ENCODE peak calls at places on chromosome 21, in four cellular contexts. X is IMR-90, H is H9, K is trophoblast cell. C is an unnamed sample.

GRCh38 chr21:30563630-30564029 is 2.5 kb upstream of the KRTAP19-7 start:
- DNase-seq in H (no peak), X (no peak), K (no peak), C (no peak)

GRCh38 chr21:32735524-32735923 is 7.7 kb upstream of the SYNJ1 start:
- DNase-seq in X (no peak), K (no peak), H (no peak), C (no peak)

GRCh38 chr21:35211767-35212166 is 162.7 kb upstream of the RUNX1 start:
- DNase-seq in X (peak), H (no peak), K (no peak), C (no peak)

GRCh38 chr21:40923361-40923760 is 76.4 kb upstream of the DSCAM start:
- DNase-seq in H (no peak), X (no peak), K (no peak), C (no peak)

GRCh38 chr21:35170244-35170756 is 121.2 kb upstream of the RUNX1 start:
- DNase-seq in X (no peak), K (no peak), H (no peak), C (no peak)

GRCh38 chr21:37800496-37801061 is 115.7 kb downstream of the KCNJ6 start:
- DNase-seq in H (no peak), K (no peak), X (peak), C (peak)

GRCh38 chr21:29072873-29073221 is 601 bp downstream of the CCT8 start:
- DNase-seq in X (peak), K (no peak), H (no peak), C (peak)

GRCh38 chr21:14684071-14684470 is 138.0 kb upstream of the SAMSN1 start:
- DNase-seq in X (no peak), H (no peak), K (no peak), C (no peak)

GRCh38 chr21:26162081-26162480 is 8.5 kb downstream of the APP start:
- DNase-seq in K (no peak), X (no peak), H (no peak), C (no peak)

GRCh38 chr21:31559368-31560119 is 99.9 kb upstream of the SOD1 start:
- DNase-seq in H (peak), K (peak), X (peak), C (peak)

GRCh38 chr21:41370840-41371697 is 9.2 kb downstream of the MX2 start:
- DNase-seq in H (no peak), K (no peak), X (no peak), C (no peak)

GRCh38 chr21:16117331-16117730 is 387.5 kb downstream of the USP25 start:
- DNase-seq in K (no peak), X (no peak), H (no peak), C (no peak)

GRCh38 chr21:29721964-29722363 is 217.8 kb downstream of the GRIK1 start:
- DNase-seq in K (no peak), H (no peak), X (no peak), C (no peak)

GRCh38 chr21:24727803-24728425 is 879.4 kb downstream of the MRPL39 start:
- DNase-seq in X (peak), K (no peak), H (no peak), C (no peak)

GRCh38 chr21:40844935-40845334 is 2.0 kb downstream of the DSCAM start:
- DNase-seq in X (no peak), H (no peak), K (peak), C (no peak)

GRCh38 chr21:22421416-22422190 is 1423.4 kb downstream of the NCAM2 start:
- DNase-seq in H (no peak), X (no peak), K (no peak), C (no peak)

GRCh38 chr21:32131960-32132359 is 146.9 kb downstream of the MIS18A start:
- DNase-seq in X (peak), H (peak), K (no peak), C (peak)

GRCh38 chr21:31181089-31181757 is 142.9 kb upstream of the KRTAP19-8 start:
- DNase-seq in X (no peak), H (no peak), K (no peak), C (no peak)

GRCh38 chr21:27371065-27371464 is 404.2 kb upstream of the ADAMTS5 start:
- DNase-seq in H (no peak), K (no peak), X (no peak), C (no peak)

GRCh38 chr21:28916150-28916893 is 76.4 kb downstream of the LTN1 start:
- DNase-seq in H (no peak), K (no peak), X (no peak), C (no peak)

GRCh38 chr21:31802331-31802730 is 70.4 kb upstream of the SCAF4 start:
- DNase-seq in H (no peak), X (no peak), K (peak), C (no peak)

GRCh38 chr21:16085436-16085835 is 355.7 kb downstream of the USP25 start:
- DNase-seq in H (no peak), K (no peak), X (peak), C (no peak)

GRCh38 chr21:28298251-28298672 is 694.4 kb downstream of the LTN1 start:
- DNase-seq in K (no peak), X (peak), H (no peak), C (no peak)

GRCh38 chr21:30340714-30341573 is 3.5 kb upstream of the KRTAP27-1 start:
- DNase-seq in H (peak), X (peak), K (peak), C (peak)

GRCh38 chr21:41684381-41685245 is 82.2 kb downstream of the RIPK4 start:
- DNase-seq in H (no peak), K (peak), X (peak), C (peak)

GRCh38 chr21:14267071-14267470 is 51.1 kb downstream of the RBM11 start:
- DNase-seq in H (no peak), K (no peak), X (no peak), C (no peak)

GRCh38 chr21:30072496-30072895 is 94.1 kb downstream of the CLDN17 start:
- DNase-seq in H (peak), X (no peak), K (peak), C (no peak)

GRCh38 chr21:41958886-41959563 is 5.2 kb upstream of the C2CD2 start:
- DNase-seq in X (no peak), K (no peak), H (no peak), C (no peak)

GRCh38 chr21:30164796-30165195 is 1.8 kb downstream of the CLDN17 start:
- DNase-seq in K (no peak), X (no peak), H (no peak), C (no peak)

GRCh38 chr21:27168084-27168483 is 201.2 kb upstream of the ADAMTS5 start:
- DNase-seq in K (no peak), X (peak), H (no peak), C (peak)

GRCh38 chr21:35559881-35560280 is 500.4 kb downstream of the SETD4 start:
- DNase-seq in K (no peak), H (no peak), X (peak), C (peak)

GRCh38 chr21:16079830-16080229 is 350.0 kb downstream of the USP25 start:
- DNase-seq in K (no peak), H (no peak), X (peak), C (peak)

GRCh38 chr21:24023936-24024335 is 1583.3 kb downstream of the MRPL39 start:
- DNase-seq in X (no peak), K (no peak), H (no peak), C (no peak)

GRCh38 chr21:20617130-20617529 is 381.1 kb upstream of the NCAM2 start:
- DNase-seq in X (no peak), K (no peak), H (peak), C (no peak)

GRCh38 chr21:23725576-23725975 is 1881.7 kb downstream of the MRPL39 start:
- DNase-seq in H (no peak), K (no peak), X (no peak), C (no peak)

GRCh38 chr21:14616303-14617039 is 70.4 kb upstream of the SAMSN1 start:
- DNase-seq in H (no peak), X (no peak), K (peak), C (no peak)

GRCh38 chr21:38979271-38980196 is 173.8 kb downstream of the ETS2 start:
- DNase-seq in H (peak), X (peak), K (no peak), C (peak)
- H2BK120ac ChIP-seq in H (no peak), X (peak), K (no peak), C (no peak)

DNA sequence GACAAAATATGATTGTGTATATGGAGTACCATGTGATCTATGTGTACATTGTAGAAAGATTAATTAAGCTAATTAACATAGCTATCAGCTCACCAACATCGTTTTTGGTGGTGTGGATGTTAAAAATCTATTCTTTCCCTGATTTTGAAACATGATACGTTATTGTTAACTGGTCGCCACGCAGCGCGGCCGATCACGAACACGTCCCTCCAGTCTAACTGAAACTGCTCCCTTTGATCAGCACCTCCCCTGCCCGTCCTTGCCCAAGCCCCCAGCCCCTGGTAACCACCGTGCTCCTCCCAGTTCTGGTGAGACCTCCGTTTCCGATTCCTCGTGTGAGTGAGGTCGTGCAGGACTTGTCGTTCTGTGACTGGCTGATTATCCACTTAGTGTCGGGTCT is 67.0 kb downstream of the AGPAT3 start:
- DNase-seq in H (no peak), K (no peak), X (no peak), C (no peak)
- H3K14ac ChIP-seq in H (no peak), K (no peak), X (no peak), C (no peak)

DNA sequence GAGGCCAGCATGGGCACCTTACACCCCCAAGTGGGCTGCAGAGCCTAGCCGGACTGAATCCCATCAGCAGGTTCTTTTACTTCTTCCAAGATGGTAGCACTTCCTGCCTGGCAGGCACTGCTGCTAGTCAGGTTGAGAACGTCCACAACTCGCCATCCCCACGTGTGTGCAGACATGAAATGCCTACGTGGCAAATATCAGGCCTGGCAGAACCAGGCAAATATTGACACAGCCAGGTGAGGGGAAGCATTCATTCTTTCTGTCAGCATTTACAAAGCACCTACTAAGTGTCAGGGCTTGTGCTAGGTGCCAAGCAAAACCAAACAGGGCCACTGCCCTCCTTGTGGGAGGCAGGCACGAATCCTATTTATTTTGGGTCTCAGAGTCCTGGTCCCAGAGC is 52.3 kb upstream of the SIM2 start:
- DNase-seq in K (no peak), X (no peak), H (no peak), C (no peak)
- H2BK120ac ChIP-seq in K (no peak), X (no peak), H (no peak), C (no peak)

DNA sequence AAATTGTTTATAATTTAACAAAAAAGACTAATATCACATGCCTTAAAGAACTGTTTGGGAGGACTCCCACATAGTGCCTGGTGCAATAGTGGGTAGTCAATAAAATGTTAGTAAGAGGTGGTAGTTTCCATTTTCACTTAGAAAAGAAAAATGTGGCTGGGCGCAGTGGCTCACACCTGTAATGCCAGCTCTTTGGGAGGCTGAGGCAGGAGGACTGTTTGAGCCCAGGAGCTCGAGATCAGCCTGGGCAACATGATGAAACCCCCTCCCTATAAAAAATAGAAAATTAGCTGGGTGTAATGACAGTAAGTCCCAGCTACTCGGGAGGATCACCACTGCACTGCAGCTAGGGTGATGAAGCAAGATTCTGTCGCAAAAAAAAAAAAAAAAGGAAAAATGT is 24.5 kb downstream of the C21orf91 start:
- DNase-seq in K (no peak), H (no peak), X (no peak), C (no peak)
- H3K14ac ChIP-seq in K (no peak), H (no peak), X (no peak), C (no peak)

GRCh38 chr21:33948951-33949444 is 33.4 kb upstream of the ATP5PO start:
- DNase-seq in X (no peak), K (no peak), H (no peak), C (no peak)

GRCh38 chr21:33950425-33951079 is 34.9 kb upstream of the ATP5PO start:
- DNase-seq in K (no peak), X (no peak), H (no peak), C (no peak)

GRCh38 chr21:33951276-33952178 is 35.9 kb upstream of the ATP5PO start:
- DNase-seq in H (no peak), X (peak), K (no peak), C (peak)

GRCh38 chr21:33948096-33948950 is 32.7 kb upstream of the ATP5PO start:
- DNase-seq in X (peak), K (peak), H (peak), C (peak)

GRCh38 chr21:33949516-33950424 is 34.2 kb upstream of the ATP5PO start:
- DNase-seq in K (no peak), X (no peak), H (no peak), C (no peak)
- H2BK120ac ChIP-seq in K (peak), X (peak), H (no peak), C (peak)

DNA sequence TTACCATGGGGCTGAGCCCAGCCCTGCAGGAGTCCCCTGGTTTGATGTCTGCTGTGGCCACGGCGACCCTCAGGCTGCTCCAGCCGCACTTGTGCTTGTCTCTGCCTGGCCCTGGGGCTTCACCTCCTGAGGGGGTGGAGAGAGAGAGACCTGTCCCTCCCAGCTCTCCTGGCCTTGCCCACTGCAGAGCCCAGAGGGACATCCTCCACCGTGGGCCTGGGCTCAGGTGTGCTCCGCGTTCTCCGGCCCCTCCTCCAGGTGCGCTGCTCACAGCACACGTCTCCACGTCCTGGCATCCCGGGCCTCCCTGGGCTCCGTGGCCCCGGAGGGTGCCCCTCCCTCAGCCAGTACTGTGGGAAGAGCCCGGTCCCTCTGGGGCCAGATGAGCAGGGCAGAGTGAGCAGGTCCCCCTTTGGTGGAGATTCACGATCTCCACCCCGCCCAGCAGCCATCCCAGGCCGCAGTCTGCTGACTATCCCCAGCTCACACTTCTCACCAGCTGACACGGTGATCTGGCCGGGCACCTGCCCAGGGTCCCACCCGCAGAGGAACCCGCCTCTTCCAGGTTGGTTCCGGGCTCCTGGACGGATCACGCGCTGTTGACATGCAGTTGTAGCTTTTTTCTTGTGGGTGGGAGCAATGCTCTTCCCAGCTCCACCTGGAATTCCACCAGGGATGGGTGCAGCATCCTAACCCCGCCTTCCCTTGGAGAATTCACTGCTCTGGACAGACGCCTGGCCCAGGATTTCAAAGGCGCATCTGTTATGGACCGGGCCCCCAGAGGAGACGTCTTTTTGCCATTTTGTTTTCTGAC is 41.8 kb upstream of the POFUT2 start:
- DNase-seq in H (no peak), K (no peak), X (no peak), C (no peak)
- H3K14ac ChIP-seq in H (no peak), K (peak), X (peak), C (no peak)

GRCh38 chr21:42959754-42960153 is 14.6 kb upstream of the PKNOX1 start:
- DNase-seq in K (no peak), H (peak), X (no peak), C (no peak)

GRCh38 chr21:42964086-42964485 is 10.3 kb upstream of the PKNOX1 start:
- DNase-seq in X (no peak), K (no peak), H (no peak), C (no peak)

GRCh38 chr21:42962360-42963007 is 11.9 kb upstream of the PKNOX1 start:
- DNase-seq in X (no peak), H (no peak), K (peak), C (no peak)

GRCh38 chr21:42969193-42969600 is 5.2 kb upstream of the PKNOX1 start:
- DNase-seq in X (no peak), H (no peak), K (peak), C (no peak)

GRCh38 chr21:42964561-42965560 is 9.5 kb upstream of the PKNOX1 start:
- DNase-seq in K (no peak), H (no peak), X (no peak), C (no peak)
- H2BK120ac ChIP-seq in K (no peak), H (no peak), X (no peak), C (no peak)

GRCh38 chr21:42971897-42972275 is 2.5 kb upstream of the PKNOX1 start:
- DNase-seq in X (no peak), K (no peak), H (peak), C (no peak)
- H3K14ac ChIP-seq in X (no peak), K (no peak), H (no peak), C (no peak)

GRCh38 chr21:46245213-46245915 is 16.8 kb upstream of the LSS start:
- DNase-seq in K (no peak), H (no peak), X (no peak), C (no peak)

GRCh38 chr21:46243325-46243724 is 14.8 kb upstream of the LSS start:
- DNase-seq in K (no peak), H (no peak), X (no peak), C (no peak)

GRCh38 chr21:46243865-46244490 is 15.4 kb upstream of the LSS start:
- DNase-seq in H (no peak), X (no peak), K (no peak), C (no peak)

GRCh38 chr21:46246345-46246744 is 17.8 kb upstream of the LSS start:
- DNase-seq in X (no peak), K (no peak), H (no peak), C (no peak)

DNA sequence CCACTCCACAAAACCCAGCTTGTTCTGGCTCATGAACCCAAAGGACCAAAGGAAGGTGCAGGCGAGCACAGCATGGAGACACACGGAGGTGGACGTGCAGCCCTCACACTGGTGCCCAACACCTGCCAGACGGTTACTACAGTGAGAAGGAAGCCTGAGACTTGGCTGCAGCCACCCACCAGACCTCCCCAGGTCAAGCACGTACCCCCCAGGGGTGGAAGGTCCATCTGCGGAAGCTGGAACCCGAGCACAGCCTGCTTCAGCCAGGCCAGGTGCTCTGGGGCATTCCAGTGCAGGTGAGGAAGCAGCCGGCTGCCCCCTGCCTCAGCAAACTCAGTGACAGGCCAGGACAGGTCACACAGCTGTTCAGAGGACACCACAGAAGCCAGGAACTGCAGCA is 16.0 kb upstream of the LSS start:
- DNase-seq in H (no peak), X (no peak), K (no peak), C (no peak)
- H2BK120ac ChIP-seq in H (no peak), X (no peak), K (no peak), C (no peak)